ENCODE peak calls at places on chromosomes 3 and 15, in seven cellular contexts. One of them, this sample, is unnamed.

GRCh38 chr3:134459506-134460041 is 26.2 kb downstream of the ANAPC13 start:
- DNase-seq in astrocyte of the spinal cord: no peak
- DNase-seq in kidney epithelial cell: no peak
- DNase-seq in astrocyte of the cerebellum: no peak
- DNase-seq in brain microvascular endothelial cell: no peak
- DNase-seq in fibroblast of lung: no peak
- DNase-seq in astrocyte: no peak
- DNase-seq in this sample: no peak

GRCh38 chr3:159804726-159805410 is 183.8 kb upstream of the IL12A start:
- DNase-seq in astrocyte of the cerebellum: peak
- DNase-seq in brain microvascular endothelial cell: peak
- DNase-seq in kidney epithelial cell: no peak
- DNase-seq in astrocyte of the spinal cord: peak
- DNase-seq in fibroblast of lung: peak
- DNase-seq in astrocyte: peak
- DNase-seq in this sample: peak

GRCh38 chr3:13600950-13601691 is 52.2 kb downstream of the FBLN2 start:
- DNase-seq in astrocyte of the cerebellum: no peak
- DNase-seq in astrocyte of the spinal cord: peak
- DNase-seq in brain microvascular endothelial cell: peak
- DNase-seq in kidney epithelial cell: peak
- DNase-seq in fibroblast of lung: peak
- DNase-seq in astrocyte: peak
- DNase-seq in this sample: peak

GRCh38 chr15:55434989-55435825 is 26.9 kb downstream of the PIERCE2 start:
- DNase-seq in astrocyte of the spinal cord: peak
- DNase-seq in kidney epithelial cell: peak
- DNase-seq in astrocyte of the cerebellum: peak
- DNase-seq in astrocyte: peak
- DNase-seq in fibroblast of lung: peak
- DNase-seq in brain microvascular endothelial cell: peak
- DNase-seq in this sample: no peak

GRCh38 chr15:25508369-25509002 is 69.7 kb upstream of the UBE3A start:
- DNase-seq in fibroblast of lung: peak
- DNase-seq in kidney epithelial cell: no peak
- DNase-seq in brain microvascular endothelial cell: peak
- DNase-seq in astrocyte of the spinal cord: peak
- DNase-seq in astrocyte: peak
- DNase-seq in astrocyte of the cerebellum: peak
- DNase-seq in this sample: no peak

GRCh38 chr15:33149919-33150318 is 44.6 kb downstream of the FMN1 start:
- DNase-seq in brain microvascular endothelial cell: no peak
- DNase-seq in kidney epithelial cell: peak
- DNase-seq in fibroblast of lung: peak
- DNase-seq in astrocyte of the spinal cord: peak
- DNase-seq in astrocyte of the cerebellum: peak
- DNase-seq in astrocyte: no peak
- DNase-seq in this sample: peak

GRCh38 chr3:46830801-46831200 is 32.4 kb downstream of the MYL3 start:
- DNase-seq in kidney epithelial cell: no peak
- DNase-seq in fibroblast of lung: no peak
- DNase-seq in astrocyte of the cerebellum: no peak
- DNase-seq in astrocyte: no peak
- DNase-seq in astrocyte of the spinal cord: no peak
- DNase-seq in brain microvascular endothelial cell: no peak
- DNase-seq in this sample: no peak

GRCh38 chr3:10748040-10748439 is 68.0 kb upstream of the SLC6A11 start:
- DNase-seq in fibroblast of lung: no peak
- DNase-seq in kidney epithelial cell: no peak
- DNase-seq in astrocyte: no peak
- DNase-seq in astrocyte of the spinal cord: no peak
- DNase-seq in brain microvascular endothelial cell: no peak
- DNase-seq in astrocyte of the cerebellum: no peak
- DNase-seq in this sample: no peak

GRCh38 chr15:45378913-45379262 is 544 bp upstream of the GATM start:
- DNase-seq in astrocyte: no peak
- DNase-seq in astrocyte of the spinal cord: no peak
- DNase-seq in kidney epithelial cell: no peak
- DNase-seq in astrocyte of the cerebellum: no peak
- DNase-seq in brain microvascular endothelial cell: no peak
- DNase-seq in fibroblast of lung: no peak
- DNase-seq in this sample: no peak

GRCh38 chr15:64151727-64152506 is at the start of gene SNX22:
- DNase-seq in kidney epithelial cell: no peak
- DNase-seq in fibroblast of lung: no peak
- DNase-seq in astrocyte: no peak
- DNase-seq in astrocyte of the cerebellum: no peak
- DNase-seq in astrocyte of the spinal cord: no peak
- DNase-seq in brain microvascular endothelial cell: no peak
- DNase-seq in this sample: no peak

GRCh38 chr3:40925228-40925627 is 274.1 kb upstream of the CTNNB1 start:
- DNase-seq in astrocyte: no peak
- DNase-seq in kidney epithelial cell: no peak
- DNase-seq in brain microvascular endothelial cell: no peak
- DNase-seq in astrocyte of the cerebellum: no peak
- DNase-seq in astrocyte of the spinal cord: no peak
- DNase-seq in fibroblast of lung: no peak
- DNase-seq in this sample: no peak

GRCh38 chr15:33068007-33068441 is 126.5 kb downstream of the FMN1 start:
- DNase-seq in astrocyte: no peak
- DNase-seq in astrocyte of the cerebellum: no peak
- DNase-seq in fibroblast of lung: no peak
- DNase-seq in astrocyte of the spinal cord: peak
- DNase-seq in kidney epithelial cell: no peak
- DNase-seq in brain microvascular endothelial cell: peak
- DNase-seq in this sample: peak

GRCh38 chr3:127678611-127679533 is 6.1 kb downstream of the ABTB1 start:
- DNase-seq in astrocyte of the spinal cord: no peak
- DNase-seq in astrocyte of the cerebellum: no peak
- DNase-seq in astrocyte: no peak
- DNase-seq in fibroblast of lung: no peak
- DNase-seq in kidney epithelial cell: no peak
- DNase-seq in brain microvascular endothelial cell: no peak
- DNase-seq in this sample: no peak

GRCh38 chr15:92810418-92811138 is 89.5 kb upstream of the CHD2 start:
- DNase-seq in kidney epithelial cell: no peak
- DNase-seq in astrocyte of the spinal cord: peak
- DNase-seq in astrocyte: peak
- DNase-seq in brain microvascular endothelial cell: peak
- DNase-seq in astrocyte of the cerebellum: no peak
- DNase-seq in fibroblast of lung: peak
- DNase-seq in this sample: no peak

GRCh38 chr3:190326930-190327329 is 4.7 kb upstream of the CLDN1 start:
- DNase-seq in astrocyte: peak
- DNase-seq in brain microvascular endothelial cell: no peak
- DNase-seq in astrocyte of the cerebellum: peak
- DNase-seq in fibroblast of lung: peak
- DNase-seq in kidney epithelial cell: no peak
- DNase-seq in astrocyte of the spinal cord: peak
- DNase-seq in this sample: no peak

GRCh38 chr15:69810441-69811071 is 287.2 kb downstream of the TLE3 start:
- DNase-seq in brain microvascular endothelial cell: no peak
- DNase-seq in astrocyte: no peak
- DNase-seq in fibroblast of lung: no peak
- DNase-seq in astrocyte of the spinal cord: no peak
- DNase-seq in kidney epithelial cell: no peak
- DNase-seq in astrocyte of the cerebellum: no peak
- DNase-seq in this sample: peak

GRCh38 chr3:38980972-38981371 is 70.8 kb downstream of the SCN11A start:
- DNase-seq in brain microvascular endothelial cell: no peak
- DNase-seq in fibroblast of lung: no peak
- DNase-seq in astrocyte of the spinal cord: no peak
- DNase-seq in astrocyte: no peak
- DNase-seq in astrocyte of the cerebellum: no peak
- DNase-seq in kidney epithelial cell: no peak
- DNase-seq in this sample: no peak

GRCh38 chr3:59818033-59818936 is 768.5 kb upstream of the CFAP20DC start:
- DNase-seq in brain microvascular endothelial cell: peak
- DNase-seq in astrocyte of the spinal cord: peak
- DNase-seq in fibroblast of lung: peak
- DNase-seq in astrocyte of the cerebellum: peak
- DNase-seq in astrocyte: peak
- DNase-seq in kidney epithelial cell: peak
- DNase-seq in this sample: peak

GRCh38 chr15:88896339-88897033 is 1.1 kb upstream of the HAPLN3 start:
- DNase-seq in astrocyte: no peak
- DNase-seq in kidney epithelial cell: no peak
- DNase-seq in astrocyte of the cerebellum: no peak
- DNase-seq in astrocyte of the spinal cord: no peak
- DNase-seq in brain microvascular endothelial cell: no peak
- DNase-seq in fibroblast of lung: no peak
- DNase-seq in this sample: no peak

GRCh38 chr3:195270350-195271115 is 426 bp downstream of the XXYLT1 start:
- DNase-seq in astrocyte of the cerebellum: no peak
- DNase-seq in brain microvascular endothelial cell: peak
- DNase-seq in kidney epithelial cell: no peak
- DNase-seq in astrocyte of the spinal cord: peak
- DNase-seq in fibroblast of lung: peak
- DNase-seq in astrocyte: peak
- DNase-seq in this sample: no peak

GRCh38 chr3:195270079-195270349 is 945 bp downstream of the XXYLT1 start:
- DNase-seq in kidney epithelial cell: no peak
- DNase-seq in brain microvascular endothelial cell: no peak
- DNase-seq in astrocyte of the cerebellum: no peak
- DNase-seq in fibroblast of lung: no peak
- DNase-seq in astrocyte: no peak
- DNase-seq in astrocyte of the spinal cord: no peak
- DNase-seq in this sample: no peak

GRCh38 chr3:195271116-195271858 is at the start of gene XXYLT1:
- DNase-seq in astrocyte: peak
- DNase-seq in kidney epithelial cell: no peak
- DNase-seq in astrocyte of the cerebellum: peak
- DNase-seq in fibroblast of lung: peak
- DNase-seq in astrocyte of the spinal cord: peak
- DNase-seq in brain microvascular endothelial cell: peak
- DNase-seq in this sample: peak

GRCh38 chr3:195269375-195270078 is 1.4 kb downstream of the XXYLT1 start:
- DNase-seq in astrocyte of the cerebellum: no peak
- DNase-seq in brain microvascular endothelial cell: no peak
- DNase-seq in kidney epithelial cell: no peak
- DNase-seq in astrocyte of the spinal cord: no peak
- DNase-seq in astrocyte: no peak
- DNase-seq in fibroblast of lung: no peak
- DNase-seq in this sample: no peak

GRCh38 chr3:195271859-195272243 is 892 bp upstream of the XXYLT1 start:
- DNase-seq in fibroblast of lung: no peak
- DNase-seq in astrocyte of the spinal cord: peak
- DNase-seq in astrocyte of the cerebellum: no peak
- DNase-seq in kidney epithelial cell: no peak
- DNase-seq in brain microvascular endothelial cell: no peak
- DNase-seq in astrocyte: no peak
- DNase-seq in this sample: no peak
- TF ChIP-seq CTCF in fibroblast of lung: no peak
- TF ChIP-seq CTCF in astrocyte of the spinal cord: no peak
- TF ChIP-seq CTCF in astrocyte of the cerebellum: no peak
- TF ChIP-seq CTCF in kidney epithelial cell: no peak
- TF ChIP-seq CTCF in brain microvascular endothelial cell: no peak
- TF ChIP-seq CTCF in astrocyte: no peak
- TF ChIP-seq CTCF in this sample: no peak

DNA sequence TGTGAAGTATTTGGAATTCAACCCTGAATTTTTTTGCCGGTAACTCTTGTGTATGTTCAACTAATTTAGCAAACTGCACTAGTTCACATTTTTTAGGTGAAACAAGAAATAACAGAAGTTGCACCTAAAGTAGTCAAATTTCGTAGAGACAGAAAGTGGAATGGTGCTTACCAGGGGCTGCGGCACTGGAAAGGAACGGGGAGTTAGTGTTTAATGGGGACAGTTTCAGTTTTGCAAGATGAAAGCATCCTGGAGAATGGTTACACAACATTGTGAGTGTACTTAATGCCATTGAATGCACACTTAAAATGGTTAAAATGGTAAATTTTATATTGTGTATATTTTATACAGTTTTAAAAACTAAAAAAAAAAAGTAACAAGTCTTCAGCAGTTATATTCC is 27.4 kb downstream of the PPARG start:
- DNase-seq in brain microvascular endothelial cell: no peak
- DNase-seq in fibroblast of lung: no peak
- DNase-seq in astrocyte of the cerebellum: no peak
- DNase-seq in kidney epithelial cell: no peak
- DNase-seq in astrocyte: no peak
- DNase-seq in astrocyte of the spinal cord: no peak
- DNase-seq in this sample: no peak
- H3K4me3 ChIP-seq in brain microvascular endothelial cell: no peak
- H3K4me3 ChIP-seq in fibroblast of lung: no peak
- H3K4me3 ChIP-seq in astrocyte of the cerebellum: no peak
- H3K4me3 ChIP-seq in kidney epithelial cell: no peak
- H3K4me3 ChIP-seq in astrocyte: peak
- H3K4me3 ChIP-seq in astrocyte of the spinal cord: peak
- H3K4me3 ChIP-seq in this sample: no peak

GRCh38 chr3:141366285-141367037 is 1.8 kb upstream of the ZBTB38 start:
- DNase-seq in astrocyte: peak
- DNase-seq in astrocyte of the cerebellum: peak
- DNase-seq in kidney epithelial cell: peak
- DNase-seq in brain microvascular endothelial cell: peak
- DNase-seq in astrocyte of the spinal cord: peak
- DNase-seq in fibroblast of lung: peak
- DNase-seq in this sample: no peak
- TF ChIP-seq CTCF in astrocyte: peak
- TF ChIP-seq CTCF in astrocyte of the cerebellum: peak
- TF ChIP-seq CTCF in kidney epithelial cell: no peak
- TF ChIP-seq CTCF in brain microvascular endothelial cell: peak
- TF ChIP-seq CTCF in astrocyte of the spinal cord: no peak
- TF ChIP-seq CTCF in fibroblast of lung: peak
- TF ChIP-seq CTCF in this sample: peak

GRCh38 chr3:112496368-112497067 is 2.8 kb downstream of the BTLA start:
- DNase-seq in astrocyte: no peak
- DNase-seq in kidney epithelial cell: no peak
- DNase-seq in brain microvascular endothelial cell: no peak
- DNase-seq in fibroblast of lung: no peak
- DNase-seq in astrocyte of the cerebellum: no peak
- DNase-seq in astrocyte of the spinal cord: no peak
- DNase-seq in this sample: no peak

GRCh38 chr3:112486811-112487505 is 12.3 kb downstream of the BTLA start:
- DNase-seq in astrocyte of the spinal cord: peak
- DNase-seq in kidney epithelial cell: no peak
- DNase-seq in astrocyte of the cerebellum: no peak
- DNase-seq in brain microvascular endothelial cell: peak
- DNase-seq in fibroblast of lung: peak
- DNase-seq in astrocyte: no peak
- DNase-seq in this sample: no peak

GRCh38 chr3:112489674-112490479 is 9.4 kb downstream of the BTLA start:
- DNase-seq in brain microvascular endothelial cell: no peak
- DNase-seq in astrocyte of the spinal cord: no peak
- DNase-seq in astrocyte: no peak
- DNase-seq in kidney epithelial cell: no peak
- DNase-seq in astrocyte of the cerebellum: no peak
- DNase-seq in fibroblast of lung: no peak
- DNase-seq in this sample: no peak

GRCh38 chr3:112491373-112491772 is 7.9 kb downstream of the BTLA start:
- DNase-seq in astrocyte of the spinal cord: no peak
- DNase-seq in astrocyte: no peak
- DNase-seq in kidney epithelial cell: no peak
- DNase-seq in fibroblast of lung: no peak
- DNase-seq in astrocyte of the cerebellum: no peak
- DNase-seq in brain microvascular endothelial cell: no peak
- DNase-seq in this sample: no peak

DNA sequence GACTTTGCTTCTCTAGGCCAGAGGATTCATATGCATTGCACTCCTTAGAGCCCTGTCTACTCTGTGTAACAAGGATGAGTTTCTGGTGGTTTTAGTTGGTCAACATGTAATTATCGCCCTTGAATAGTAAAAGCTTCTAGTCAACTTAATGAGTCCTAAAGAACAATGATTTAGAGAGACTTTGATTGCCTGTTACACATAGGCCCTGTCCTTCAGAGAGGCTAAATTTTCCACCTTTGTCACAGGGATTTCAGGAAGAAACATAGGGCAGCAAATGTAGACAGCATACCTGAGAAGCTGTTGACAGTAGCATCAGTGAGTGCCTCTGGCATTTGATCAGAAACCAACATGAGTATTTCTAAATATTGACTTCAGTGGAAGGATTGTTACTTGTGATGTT is 7.1 kb downstream of the BTLA start:
- DNase-seq in brain microvascular endothelial cell: no peak
- DNase-seq in astrocyte: no peak
- DNase-seq in kidney epithelial cell: no peak
- DNase-seq in astrocyte of the cerebellum: no peak
- DNase-seq in astrocyte of the spinal cord: no peak
- DNase-seq in fibroblast of lung: no peak
- DNase-seq in this sample: no peak
- H3K4me3 ChIP-seq in brain microvascular endothelial cell: no peak
- H3K4me3 ChIP-seq in astrocyte: no peak
- H3K4me3 ChIP-seq in kidney epithelial cell: no peak
- H3K4me3 ChIP-seq in astrocyte of the cerebellum: no peak
- H3K4me3 ChIP-seq in astrocyte of the spinal cord: no peak
- H3K4me3 ChIP-seq in fibroblast of lung: no peak
- H3K4me3 ChIP-seq in this sample: no peak

This sample was measured in retinal pigment epithelial cell.